ENCODE peak calls at places on chromosomes 3 and 15, in six cellular contexts. One of them, this sample, is unnamed.

GRCh38 chr3:112056451-112056929 is 22.0 kb downstream of the TMPRSS7 start:
- DNase-seq in stomach: peak; percentile 50
- DNase-seq in dorsolateral prefrontal cortex: no peak
- DNase-seq in left lung: no peak
- DNase-seq in heart left ventricle: no peak
- DNase-seq in cardiac muscle cell: peak; percentile 35
- DNase-seq in this sample: peak; percentile 77

GRCh38 chr3:59040902-59041301 is 8.9 kb downstream of the CFAP20DC start:
- DNase-seq in stomach: no peak
- DNase-seq in dorsolateral prefrontal cortex: no peak
- DNase-seq in left lung: no peak
- DNase-seq in heart left ventricle: no peak
- DNase-seq in cardiac muscle cell: no peak
- DNase-seq in this sample: no peak

GRCh38 chr3:127304121-127304744 is 16.4 kb upstream of the PRR20G start:
- DNase-seq in stomach: peak; percentile 97
- DNase-seq in dorsolateral prefrontal cortex: no peak
- DNase-seq in left lung: peak; percentile 80
- DNase-seq in heart left ventricle: no peak
- DNase-seq in cardiac muscle cell: no peak
- DNase-seq in this sample: no peak

GRCh38 chr3:139299261-139300132 is 44.3 kb upstream of the MRPS22 start:
- DNase-seq in stomach: peak; percentile 37
- DNase-seq in dorsolateral prefrontal cortex: no peak
- DNase-seq in left lung: no peak
- DNase-seq in heart left ventricle: no peak
- DNase-seq in cardiac muscle cell: peak; percentile 65
- DNase-seq in this sample: peak; percentile 58

GRCh38 chr15:25347707-25348106 is 91.1 kb downstream of the UBE3A start:
- DNase-seq in stomach: no peak
- DNase-seq in dorsolateral prefrontal cortex: no peak
- DNase-seq in left lung: no peak
- DNase-seq in heart left ventricle: no peak
- DNase-seq in cardiac muscle cell: no peak
- DNase-seq in this sample: no peak

GRCh38 chr15:72057548-72058091 is 60.3 kb downstream of the MYO9A start:
- DNase-seq in stomach: no peak
- DNase-seq in dorsolateral prefrontal cortex: no peak
- DNase-seq in left lung: no peak
- DNase-seq in heart left ventricle: no peak
- DNase-seq in cardiac muscle cell: peak; percentile 32
- DNase-seq in this sample: peak; percentile 19

GRCh38 chr3:119831022-119831421 is 49.1 kb downstream of the NR1I2 start:
- DNase-seq in stomach: no peak
- DNase-seq in dorsolateral prefrontal cortex: no peak
- DNase-seq in left lung: no peak
- DNase-seq in heart left ventricle: no peak
- DNase-seq in cardiac muscle cell: peak; percentile 20
- DNase-seq in this sample: peak; percentile 25

GRCh38 chr15:70257573-70258220 is 160.0 kb upstream of the TLE3 start:
- DNase-seq in stomach: no peak
- DNase-seq in dorsolateral prefrontal cortex: no peak
- DNase-seq in left lung: peak; percentile 80
- DNase-seq in heart left ventricle: peak; percentile 37
- DNase-seq in cardiac muscle cell: no peak
- DNase-seq in this sample: no peak

GRCh38 chr3:27431116-27431515 is 53.1 kb downstream of the SLC4A7 start:
- DNase-seq in stomach: peak; percentile 27
- DNase-seq in dorsolateral prefrontal cortex: no peak
- DNase-seq in left lung: peak; percentile 35
- DNase-seq in heart left ventricle: no peak
- DNase-seq in cardiac muscle cell: peak; percentile 98
- DNase-seq in this sample: peak; percentile 98

GRCh38 chr15:36888018-36888992 is 212.0 kb downstream of the MEIS2 start:
- DNase-seq in stomach: no peak
- DNase-seq in dorsolateral prefrontal cortex: no peak
- DNase-seq in left lung: no peak
- DNase-seq in heart left ventricle: no peak
- DNase-seq in cardiac muscle cell: peak; percentile 66
- DNase-seq in this sample: peak; percentile 58
- H3K4me3 ChIP-seq in stomach: peak overlapping the region; percentile 44
- H3K4me3 ChIP-seq in dorsolateral prefrontal cortex: peak overlapping the region; percentile 60
- H3K4me3 ChIP-seq in left lung: no peak overlapping the region
- H3K4me3 ChIP-seq in heart left ventricle: peak overlapping the region; percentile 41
- H3K4me3 ChIP-seq in cardiac muscle cell: peak overlapping the region; percentile 27
- H3K4me3 ChIP-seq in this sample: peak overlapping the region; percentile 34

DNA sequence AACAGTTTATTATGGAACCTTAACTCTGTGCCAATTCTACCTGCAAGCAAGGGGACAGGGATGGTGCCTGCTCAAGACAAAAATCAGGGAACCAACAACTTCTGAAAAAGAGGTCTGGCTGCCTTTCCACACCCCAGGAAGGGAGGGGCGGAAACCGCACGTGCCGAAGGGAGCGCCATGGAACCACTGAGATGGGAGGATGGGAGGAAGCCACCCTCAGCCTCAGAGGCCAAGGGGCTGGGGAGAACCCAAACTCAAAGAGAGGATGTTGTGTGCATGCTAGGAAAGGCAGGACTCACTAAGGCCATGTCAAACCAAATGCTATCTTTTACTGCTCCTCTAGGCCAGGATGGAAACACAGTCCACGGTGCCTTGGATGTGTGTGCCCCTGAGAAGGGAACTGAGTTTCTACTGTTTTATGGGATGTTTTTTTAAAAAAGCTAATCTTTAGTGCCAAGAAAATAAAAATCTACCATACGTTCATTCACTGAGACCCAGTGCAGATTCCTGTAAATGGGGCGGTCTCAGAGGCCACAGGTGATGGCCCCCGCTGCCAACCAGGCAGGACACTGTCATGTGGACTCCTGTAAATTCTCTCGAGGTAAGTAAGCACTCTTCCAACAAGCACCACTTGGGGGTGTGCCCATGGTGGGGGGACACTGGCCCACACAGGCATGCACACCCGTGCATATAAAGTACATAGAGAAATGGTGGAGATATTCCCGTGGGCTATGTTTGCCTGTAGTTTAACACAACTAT is 20.5 kb downstream of the SRPRB start:
- DNase-seq in stomach: no peak
- DNase-seq in dorsolateral prefrontal cortex: no peak
- DNase-seq in left lung: no peak
- DNase-seq in heart left ventricle: no peak
- DNase-seq in cardiac muscle cell: no peak
- DNase-seq in this sample: no peak
- TF ChIP-seq CTCF in stomach: no peak
- TF ChIP-seq CTCF in dorsolateral prefrontal cortex: no peak
- TF ChIP-seq CTCF in left lung: no peak
- TF ChIP-seq CTCF in heart left ventricle: no peak
- TF ChIP-seq CTCF in cardiac muscle cell: no peak
- TF ChIP-seq CTCF in this sample: no peak

GRCh38 chr15:55784284-55784683 is 41.3 kb upstream of the PRTG start:
- DNase-seq in stomach: no peak
- DNase-seq in dorsolateral prefrontal cortex: no peak
- DNase-seq in left lung: no peak
- DNase-seq in heart left ventricle: no peak
- DNase-seq in cardiac muscle cell: no peak
- DNase-seq in this sample: no peak
- H3K4me3 ChIP-seq in stomach: no peak overlapping the region
- H3K4me3 ChIP-seq in dorsolateral prefrontal cortex: no peak overlapping the region
- H3K4me3 ChIP-seq in left lung: no peak overlapping the region
- H3K4me3 ChIP-seq in heart left ventricle: no peak overlapping the region
- H3K4me3 ChIP-seq in cardiac muscle cell: no peak overlapping the region
- H3K4me3 ChIP-seq in this sample: no peak overlapping the region

GRCh38 chr3:75380276-75380771 is 283.8 kb upstream of the FRG2C start:
- DNase-seq in stomach: no peak
- DNase-seq in dorsolateral prefrontal cortex: no peak
- DNase-seq in left lung: no peak
- DNase-seq in heart left ventricle: no peak
- DNase-seq in cardiac muscle cell: no peak
- DNase-seq in this sample: no peak
- TF ChIP-seq CTCF in stomach: no peak
- TF ChIP-seq CTCF in dorsolateral prefrontal cortex: no peak
- TF ChIP-seq CTCF in left lung: no peak
- TF ChIP-seq CTCF in heart left ventricle: no peak
- TF ChIP-seq CTCF in cardiac muscle cell: no peak
- TF ChIP-seq CTCF in this sample: no peak

GRCh38 chr15:98755138-98755537 is 106.8 kb downstream of the IGF1R start:
- DNase-seq in stomach: no peak
- DNase-seq in dorsolateral prefrontal cortex: no peak
- DNase-seq in left lung: no peak
- DNase-seq in heart left ventricle: no peak
- DNase-seq in cardiac muscle cell: peak; percentile 27
- DNase-seq in this sample: peak; percentile 43

GRCh38 chr15:98753726-98754125 is 105.4 kb downstream of the IGF1R start:
- DNase-seq in stomach: no peak
- DNase-seq in dorsolateral prefrontal cortex: no peak
- DNase-seq in left lung: no peak
- DNase-seq in heart left ventricle: no peak
- DNase-seq in cardiac muscle cell: no peak
- DNase-seq in this sample: no peak

GRCh38 chr15:98755781-98756180 is 107.4 kb downstream of the IGF1R start:
- DNase-seq in stomach: no peak
- DNase-seq in dorsolateral prefrontal cortex: no peak
- DNase-seq in left lung: no peak
- DNase-seq in heart left ventricle: no peak
- DNase-seq in cardiac muscle cell: no peak
- DNase-seq in this sample: no peak

GRCh38 chr15:98751767-98752166 is 103.4 kb downstream of the IGF1R start:
- DNase-seq in stomach: no peak
- DNase-seq in dorsolateral prefrontal cortex: no peak
- DNase-seq in left lung: no peak
- DNase-seq in heart left ventricle: no peak
- DNase-seq in cardiac muscle cell: no peak
- DNase-seq in this sample: no peak

DNA sequence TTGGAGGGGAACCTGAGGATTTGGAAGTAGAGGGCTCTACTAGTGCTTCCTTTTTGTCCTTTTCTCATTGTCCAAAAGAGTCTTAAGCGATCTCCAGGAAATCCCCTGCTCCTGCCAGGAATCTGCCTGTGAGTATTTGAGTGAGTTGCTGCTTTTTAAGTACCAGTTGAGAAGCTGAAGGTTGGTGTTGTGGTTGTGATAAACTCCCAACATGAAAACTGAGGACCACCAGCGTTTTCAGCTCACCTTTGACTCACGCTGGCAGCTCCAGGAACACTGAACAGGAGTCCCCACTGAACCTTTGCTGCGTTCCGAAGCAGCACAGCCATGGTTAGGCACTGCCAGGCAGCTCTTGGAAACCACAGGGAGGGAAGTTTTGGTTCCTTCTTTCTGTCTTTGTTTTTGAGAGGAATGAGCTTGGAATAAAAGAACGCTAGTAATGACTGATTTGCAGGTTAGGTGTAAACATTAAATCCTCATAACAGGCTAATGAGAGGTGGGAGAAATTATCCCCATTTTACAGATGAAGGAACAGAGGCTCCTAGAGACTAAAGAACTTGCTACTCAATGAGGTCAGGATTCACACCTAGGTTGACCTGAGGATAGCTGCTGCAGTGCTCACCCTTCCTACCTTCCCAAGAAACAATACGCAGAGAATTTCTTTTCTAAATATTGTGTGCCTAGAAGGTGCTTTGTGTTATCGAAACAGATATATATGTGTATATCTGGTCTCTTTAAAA is 106.1 kb downstream of the IGF1R start:
- DNase-seq in stomach: no peak
- DNase-seq in dorsolateral prefrontal cortex: no peak
- DNase-seq in left lung: no peak
- DNase-seq in heart left ventricle: no peak
- DNase-seq in cardiac muscle cell: peak; percentile 45
- DNase-seq in this sample: peak; percentile 48
- H3K4me3 ChIP-seq in stomach: peak overlapping the region; percentile 29
- H3K4me3 ChIP-seq in dorsolateral prefrontal cortex: peak overlapping the region; percentile 51
- H3K4me3 ChIP-seq in left lung: peak overlapping the region; percentile 17
- H3K4me3 ChIP-seq in heart left ventricle: no peak overlapping the region
- H3K4me3 ChIP-seq in cardiac muscle cell: no peak overlapping the region
- H3K4me3 ChIP-seq in this sample: peak overlapping the region; percentile 41

DNA sequence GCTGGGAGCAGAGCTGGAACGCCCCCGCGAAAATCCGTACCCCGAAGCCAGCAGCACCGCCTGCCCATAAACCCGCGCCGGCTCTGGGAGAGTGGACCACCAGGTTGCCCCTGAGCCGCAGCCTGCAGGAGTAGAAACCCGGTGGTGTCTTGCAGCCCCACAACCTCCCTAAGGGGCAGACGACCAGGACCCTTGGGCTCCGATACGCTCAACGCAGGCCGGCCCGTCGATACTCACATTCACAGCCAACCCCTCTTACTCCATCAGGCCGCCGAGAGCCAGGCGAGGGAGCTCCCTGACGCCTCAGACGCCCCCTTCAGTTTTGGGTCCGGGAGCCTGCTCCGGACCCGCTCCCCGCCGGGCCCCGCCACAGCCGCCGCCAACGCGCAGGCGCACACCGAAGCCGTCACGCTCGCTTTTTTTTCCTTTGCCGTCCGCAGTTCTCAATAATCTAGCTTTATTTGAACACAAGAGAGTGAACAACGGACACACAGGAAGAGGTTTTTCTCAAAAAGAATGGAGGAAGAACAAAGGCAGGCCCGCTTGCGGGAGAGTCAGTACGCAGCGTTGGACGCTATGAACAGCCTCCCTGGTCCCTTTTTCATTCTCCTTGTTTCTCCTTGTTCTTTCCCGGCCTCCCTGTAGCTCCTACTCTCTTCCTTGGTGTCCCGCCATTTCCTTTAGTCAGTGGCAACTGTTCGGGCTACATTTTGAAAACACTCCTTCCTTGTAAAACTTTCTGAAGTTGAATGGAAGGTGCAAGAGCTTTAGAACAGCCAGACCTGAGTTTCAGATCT is at the start of gene ZNF106:
- DNase-seq in stomach: peak; percentile 85
- DNase-seq in dorsolateral prefrontal cortex: peak; percentile 91
- DNase-seq in left lung: peak; percentile 88
- DNase-seq in heart left ventricle: peak; percentile 89
- DNase-seq in cardiac muscle cell: peak; percentile 94
- DNase-seq in this sample: peak; percentile 93
- TF ChIP-seq CTCF in stomach: no peak
- TF ChIP-seq CTCF in dorsolateral prefrontal cortex: peak; percentile 37
- TF ChIP-seq CTCF in left lung: no peak
- TF ChIP-seq CTCF in heart left ventricle: no peak
- TF ChIP-seq CTCF in cardiac muscle cell: no peak
- TF ChIP-seq CTCF in this sample: no peak

This sample was measured in cardiac fibroblast.